ENCODE peak calls at places on chromosomes 7 and 10, in five cellular contexts. Q, M, G, U and F are unnamed samples.

GRCh38 chr10:104417629-104418292 is 64.1 kb downstream of the CFAP58 start:
- DNase-seq in Q (no peak), M (no peak), G (no peak), U (no peak), F (no peak)

GRCh38 chr10:127535802-127536515 is 13.2 kb upstream of the NPS start:
- DNase-seq in Q (no peak), M (no peak), G (no peak), U (no peak), F (no peak)

GRCh38 chr7:69166979-69167516 is 431.2 kb upstream of the AUTS2 start:
- DNase-seq in Q (no peak), M (no peak), G (no peak), U (no peak), F (no peak)

GRCh38 chr7:103694304-103694703 is 248.3 kb upstream of the SLC26A5 start:
- DNase-seq in Q (no peak), M (no peak), G (no peak), U (no peak), F (no peak)

GRCh38 chr10:101452593-101452992 is 98.6 kb downstream of the BTRC start:
- DNase-seq in Q (no peak), M (no peak), G (no peak), U (no peak), F (no peak)

GRCh38 chr10:11106621-11107374 is 89.1 kb downstream of the CELF2 start:
- DNase-seq in Q (no peak), M (no peak), G (no peak), U (no peak), F (no peak)

GRCh38 chr10:24444337-24444736 is 235.4 kb downstream of the KIAA1217 start:
- DNase-seq in Q (no peak), M (peak), G (no peak), U (no peak), F (peak)

GRCh38 chr7:55254242-55254595 is 110.9 kb upstream of the LANCL2 start:
- DNase-seq in Q (peak), M (no peak), G (no peak), U (no peak), F (no peak)

GRCh38 chr10:94038024-94038423 is 44.3 kb downstream of the PLCE1 start:
- DNase-seq in Q (no peak), M (peak), G (no peak), U (no peak), F (peak)

GRCh38 chr7:35971133-35971995 is 170.5 kb downstream of the SEPTIN7 start:
- DNase-seq in Q (no peak), M (no peak), G (no peak), U (no peak), F (no peak)

GRCh38 chr10:103982639-103983038 is 15.7 kb downstream of the SLK start:
- DNase-seq in Q (peak), M (no peak), G (peak), U (no peak), F (no peak)

GRCh38 chr7:151244156-151244870 is 4.2 kb downstream of the SMARCD3 start:
- DNase-seq in Q (peak), M (peak), G (peak), U (no peak), F (peak)

GRCh38 chr10:93259126-93259525 is 185.4 kb downstream of the CYP26A1 start:
- DNase-seq in Q (no peak), M (no peak), G (no peak), U (peak), F (no peak)

GRCh38 chr10:114250246-114250645 is 11.2 kb downstream of the VWA2 start:
- DNase-seq in Q (no peak), M (no peak), G (no peak), U (no peak), F (no peak)

GRCh38 chr7:37832194-37832593 is 16.2 kb upstream of the NME8 start:
- DNase-seq in Q (no peak), M (no peak), G (no peak), U (peak), F (no peak)

GRCh38 chr7:131100357-131101054 is 227.2 kb upstream of the MKLN1 start:
- DNase-seq in Q (no peak), M (no peak), G (no peak), U (no peak), F (no peak)

GRCh38 chr7:23216021-23216420 is 30.6 kb upstream of the GPNMB start:
- DNase-seq in Q (no peak), M (no peak), G (no peak), U (no peak), F (no peak)

GRCh38 chr10:93074597-93075368 is 1.1 kb downstream of the CYP26A1 start:
- DNase-seq in Q (peak), M (no peak), G (no peak), U (peak), F (no peak)

GRCh38 chr7:149196705-149197171 is 1.4 kb downstream of the ZNF282 start:
- DNase-seq in Q (no peak), M (peak), G (no peak), U (no peak), F (no peak)

GRCh38 chr7:42883950-42884349 is 27.9 kb downstream of the C7orf25 start:
- DNase-seq in Q (peak), M (no peak), G (no peak), U (no peak), F (peak)

GRCh38 chr7:43588477-43589132 is 5.7 kb downstream of the STK17A start:
- DNase-seq in Q (no peak), M (no peak), G (no peak), U (no peak), F (no peak)

GRCh38 chr7:132061931-132062330 is 505.5 kb upstream of the PODXL start:
- DNase-seq in Q (no peak), M (no peak), G (no peak), U (no peak), F (peak)

GRCh38 chr10:131129544-131129943 is 182.0 kb downstream of the TCERG1L start:
- DNase-seq in Q (no peak), M (no peak), G (no peak), U (peak), F (no peak)

GRCh38 chr7:76397409-76398183 is 11.9 kb downstream of the SSC4D start:
- DNase-seq in Q (peak), M (no peak), G (no peak), U (peak), F (peak)
- H2AFZ ChIP-seq in Q (no peak), M (no peak), G (no peak), U (peak), F (peak)

DNA sequence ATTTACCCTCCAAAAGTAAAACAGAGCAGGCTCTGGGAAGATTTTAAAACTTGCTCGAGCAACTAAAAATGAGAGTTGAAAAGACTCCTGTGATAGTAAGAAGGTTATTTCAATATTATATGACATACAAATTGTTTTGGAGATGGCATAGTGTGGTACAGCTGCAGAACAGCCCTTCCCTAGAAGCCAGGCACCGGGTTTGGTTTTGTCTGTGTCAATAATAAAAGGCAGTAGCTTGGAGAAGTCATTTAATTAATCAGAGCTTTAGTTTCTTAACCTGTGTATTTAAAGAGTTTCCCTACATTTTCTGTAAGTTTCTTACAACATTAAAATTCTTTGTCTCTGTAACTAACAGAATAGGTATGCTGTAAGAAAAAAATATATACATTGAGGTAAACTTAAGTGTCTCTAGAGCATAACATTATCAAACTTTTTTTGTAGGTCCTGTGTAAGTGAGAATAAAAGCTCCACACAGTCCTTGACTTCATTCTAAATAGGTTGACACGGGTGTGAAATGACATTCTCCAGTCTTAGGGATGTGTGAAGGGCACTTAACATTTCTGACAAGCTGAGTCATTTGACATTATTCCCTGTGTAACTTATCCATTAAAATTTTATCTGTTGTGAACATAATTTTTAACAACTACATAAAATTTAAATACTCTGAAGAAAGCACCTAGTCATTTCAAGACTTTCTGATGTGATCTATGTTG is 425.0 kb upstream of the ETV1 start:
- DNase-seq in Q (no peak), M (peak), G (no peak), U (no peak), F (no peak)
- H3K4ac ChIP-seq in Q (no peak), M (no peak), G (no peak), U (no peak), F (no peak)

GRCh38 chr10:28661035-28661434 is 16.3 kb upstream of the BAMBI start:
- DNase-seq in Q (no peak), M (peak), G (no peak), U (peak), F (peak)
- H2AFZ ChIP-seq in Q (no peak), M (no peak), G (no peak), U (no peak), F (peak)

GRCh38 chr7:47647213-47647985 is 65.5 kb upstream of the TNS3 start:
- DNase-seq in Q (no peak), M (peak), G (no peak), U (no peak), F (no peak)

GRCh38 chr7:47652591-47652990 is 70.7 kb upstream of the TNS3 start:
- DNase-seq in Q (no peak), M (peak), G (no peak), U (no peak), F (peak)

GRCh38 chr7:47651355-47652317 is 69.7 kb upstream of the TNS3 start:
- DNase-seq in Q (no peak), M (peak), G (no peak), U (no peak), F (peak)

GRCh38 chr7:47648301-47648900 is 66.5 kb upstream of the TNS3 start:
- DNase-seq in Q (no peak), M (peak), G (no peak), U (no peak), F (peak)

GRCh38 chr7:47649901-47650300 is 68.0 kb upstream of the TNS3 start:
- DNase-seq in Q (no peak), M (no peak), G (no peak), U (no peak), F (no peak)
- H3K4ac ChIP-seq in Q (no peak), M (peak), G (no peak), U (no peak), F (peak)

GRCh38 chr10:13120786-13121499 is 21.0 kb downstream of the OPTN start:
- DNase-seq in Q (no peak), M (no peak), G (no peak), U (no peak), F (no peak)

GRCh38 chr10:13113544-13113943 is 13.6 kb downstream of the OPTN start:
- DNase-seq in Q (no peak), M (no peak), G (no peak), U (no peak), F (no peak)

GRCh38 chr10:13117842-13118783 is 18.1 kb downstream of the OPTN start:
- DNase-seq in Q (no peak), M (no peak), G (no peak), U (no peak), F (no peak)

GRCh38 chr10:13118784-13119133 is 18.8 kb downstream of the OPTN start:
- DNase-seq in Q (no peak), M (no peak), G (no peak), U (no peak), F (no peak)

GRCh38 chr10:13115832-13116793 is 16.1 kb downstream of the OPTN start:
- DNase-seq in Q (no peak), M (no peak), G (no peak), U (no peak), F (no peak)
- H2AFZ ChIP-seq in Q (no peak), M (no peak), G (peak), U (no peak), F (no peak)

DNA sequence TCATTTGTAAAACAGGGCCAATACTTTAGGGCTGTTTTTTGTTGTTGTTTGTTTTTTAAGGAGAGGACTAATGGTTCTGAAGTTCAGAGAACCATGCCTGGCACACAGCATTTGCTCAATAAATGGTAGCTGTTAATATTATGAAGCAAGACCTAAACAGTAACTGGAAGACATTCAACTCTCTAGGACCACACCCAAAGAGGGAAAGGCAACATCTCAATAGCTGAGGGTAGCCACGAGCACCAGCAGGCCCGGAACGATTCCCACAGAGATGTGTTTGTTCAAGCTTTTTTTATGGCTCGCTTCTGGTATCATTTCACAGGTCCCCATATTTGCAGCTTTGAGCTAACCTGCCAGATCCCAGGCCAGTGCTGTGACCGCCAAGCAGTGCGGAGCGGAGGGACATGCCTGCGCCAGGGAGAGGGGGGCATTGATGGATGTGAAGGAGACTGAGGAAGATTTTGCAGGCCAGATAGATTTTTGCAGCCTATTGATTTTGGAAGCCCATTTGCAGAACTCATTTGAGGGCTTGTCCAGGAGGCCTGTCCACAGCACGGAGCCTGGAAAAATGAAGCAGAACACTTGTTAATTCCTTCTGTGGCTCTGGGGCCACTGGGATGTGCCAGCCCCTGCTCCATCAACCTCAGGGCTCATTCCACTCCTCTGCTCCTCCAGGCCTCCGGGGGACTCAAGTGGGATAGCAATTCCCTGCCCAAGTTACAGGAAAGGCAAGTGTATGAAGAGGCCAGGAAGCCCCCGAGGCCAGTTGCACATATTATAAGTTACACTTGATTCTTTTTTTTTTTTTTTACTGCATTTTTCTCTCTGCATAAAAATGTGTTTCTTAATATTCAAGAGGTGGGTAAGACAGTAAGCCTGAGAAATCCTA is 57.3 kb upstream of the FGFR2 start:
- DNase-seq in Q (no peak), M (no peak), G (no peak), U (no peak), F (no peak)
- H3K4ac ChIP-seq in Q (no peak), M (no peak), G (no peak), U (no peak), F (no peak)

GRCh38 chr7:134781171-134781570 is 1.7 kb downstream of the CALD1 start:
- DNase-seq in Q (no peak), M (no peak), G (no peak), U (no peak), F (no peak)
- H2AFZ ChIP-seq in Q (no peak), M (no peak), G (no peak), U (no peak), F (no peak)

DNA sequence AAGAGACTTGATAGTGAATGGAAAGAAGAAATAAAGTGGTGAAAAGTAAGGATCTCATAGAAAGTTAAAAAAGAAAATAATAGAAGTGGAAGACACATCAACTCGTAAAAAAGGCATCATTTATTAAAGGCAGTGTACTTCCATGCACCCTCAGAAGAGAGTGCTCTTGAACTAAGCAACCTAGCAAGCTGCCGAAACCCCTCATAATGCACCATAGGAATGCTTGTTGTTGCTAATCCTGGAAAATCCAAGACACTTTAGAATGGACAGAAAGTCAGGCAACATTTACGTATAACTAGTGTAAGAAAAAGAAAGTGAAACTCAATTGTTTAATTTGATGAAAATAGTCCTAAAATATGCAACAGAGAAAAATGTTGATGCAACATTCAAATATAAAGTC is 12.8 kb downstream of the TFPI2 start:
- DNase-seq in Q (no peak), M (peak), G (no peak), U (no peak), F (no peak)
- H3K4ac ChIP-seq in Q (no peak), M (no peak), G (no peak), U (no peak), F (no peak)

DNA sequence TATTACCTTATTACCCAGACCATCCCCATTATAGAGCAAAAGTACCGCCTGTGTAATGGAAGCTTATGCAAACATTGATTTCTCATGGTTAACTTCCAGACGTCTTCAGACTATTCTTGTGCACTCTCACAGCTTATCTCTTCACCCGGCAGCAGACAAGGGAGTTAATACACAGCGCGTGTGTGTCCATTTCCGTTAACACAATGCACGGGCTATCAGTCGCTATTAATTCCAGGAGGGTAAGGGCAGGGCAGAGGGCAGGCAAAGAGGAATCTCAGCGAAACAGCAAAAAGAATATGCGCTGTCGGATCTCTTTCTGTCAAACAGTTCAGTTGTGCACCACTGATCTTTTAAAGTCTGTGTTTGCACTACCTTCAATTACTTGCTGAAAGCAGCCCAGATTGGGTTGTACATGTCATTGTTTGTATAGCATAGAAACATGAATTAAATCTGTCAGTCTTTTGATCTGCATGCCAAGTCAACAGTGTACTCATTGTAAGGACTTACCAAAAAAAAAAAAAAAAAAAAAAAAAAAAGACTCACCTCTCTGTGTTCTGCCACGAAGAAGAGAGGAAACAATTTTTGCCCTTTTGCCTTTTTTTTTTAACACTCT is 41.1 kb upstream of the CABCOCO1 start:
- DNase-seq in Q (no peak), M (no peak), G (no peak), U (no peak), F (no peak)
- H2AFZ ChIP-seq in Q (peak), M (no peak), G (peak), U (no peak), F (peak)